ENCODE peak calls at places on chromosomes 6 and 20, in four cellular contexts. One of them, this sample, is unnamed.

GRCh38 chr20:6663104-6663503 is 104.4 kb upstream of the BMP2 start:
- DNase-seq in ascending aorta: no peak
- DNase-seq in substantia nigra: no peak
- DNase-seq in OCI-LY7: no peak
- DNase-seq in this sample: no peak

GRCh38 chr6:31531771-31532643 is 3.2 kb downstream of the MCCD1 start:
- DNase-seq in ascending aorta: no peak
- DNase-seq in substantia nigra: no peak
- DNase-seq in OCI-LY7: no peak
- DNase-seq in this sample: no peak

GRCh38 chr20:58616411-58616810 is 34.7 kb upstream of the STX16 start:
- DNase-seq in ascending aorta: no peak
- DNase-seq in substantia nigra: no peak
- DNase-seq in OCI-LY7: no peak
- DNase-seq in this sample: no peak

GRCh38 chr6:113187671-113188070 is 669.5 kb upstream of the MARCKS start:
- DNase-seq in ascending aorta: no peak
- DNase-seq in substantia nigra: no peak
- DNase-seq in OCI-LY7: no peak
- DNase-seq in this sample: no peak

GRCh38 chr6:169376458-169376857 is 122.8 kb upstream of the THBS2 start:
- DNase-seq in ascending aorta: no peak
- DNase-seq in substantia nigra: no peak
- DNase-seq in OCI-LY7: no peak
- DNase-seq in this sample: no peak

GRCh38 chr20:60152792-60153191 is 194.6 kb downstream of the CDH26 start:
- DNase-seq in ascending aorta: no peak
- DNase-seq in substantia nigra: no peak
- DNase-seq in OCI-LY7: no peak
- DNase-seq in this sample: no peak

GRCh38 chr6:42916288-42916687 is 435 bp downstream of the PTCRA start:
- DNase-seq in ascending aorta: no peak
- DNase-seq in substantia nigra: no peak
- DNase-seq in OCI-LY7: no peak
- DNase-seq in this sample: no peak

GRCh38 chr6:20811112-20811746 is 277.0 kb downstream of the CDKAL1 start:
- DNase-seq in ascending aorta: no peak
- DNase-seq in substantia nigra: no peak
- DNase-seq in OCI-LY7: no peak
- DNase-seq in this sample: no peak

GRCh38 chr20:61964675-61965605 is 100.7 kb downstream of the TAF4 start:
- DNase-seq in ascending aorta: no peak
- DNase-seq in substantia nigra: no peak
- DNase-seq in OCI-LY7: no peak
- DNase-seq in this sample: no peak

GRCh38 chr20:56988446-56988845 is 278.0 kb downstream of the BMP7 start:
- DNase-seq in ascending aorta: no peak
- DNase-seq in substantia nigra: no peak
- DNase-seq in OCI-LY7: no peak
- DNase-seq in this sample: no peak

GRCh38 chr6:157459327-157459726 is 78.3 kb downstream of the ZDHHC14 start:
- DNase-seq in ascending aorta: no peak
- DNase-seq in substantia nigra: no peak
- DNase-seq in OCI-LY7: no peak
- DNase-seq in this sample: peak

GRCh38 chr6:22327881-22328280 is 31.0 kb upstream of the PRL start:
- DNase-seq in ascending aorta: no peak
- DNase-seq in substantia nigra: no peak
- DNase-seq in OCI-LY7: no peak
- DNase-seq in this sample: no peak

GRCh38 chr6:45845546-45845945 is 170.1 kb downstream of the CLIC5 start:
- DNase-seq in ascending aorta: no peak
- DNase-seq in substantia nigra: no peak
- DNase-seq in OCI-LY7: no peak
- DNase-seq in this sample: no peak

GRCh38 chr6:39843305-39844020 is 51.3 kb downstream of the DAAM2 start:
- DNase-seq in ascending aorta: no peak
- DNase-seq in substantia nigra: no peak
- DNase-seq in OCI-LY7: no peak
- DNase-seq in this sample: no peak

GRCh38 chr6:163790296-163790840 is 375.9 kb downstream of the QKI start:
- DNase-seq in ascending aorta: no peak
- DNase-seq in substantia nigra: no peak
- DNase-seq in OCI-LY7: no peak
- DNase-seq in this sample: no peak

GRCh38 chr6:93819189-93819588 is 399.8 kb upstream of the EPHA7 start:
- DNase-seq in ascending aorta: no peak
- DNase-seq in substantia nigra: no peak
- DNase-seq in OCI-LY7: no peak
- DNase-seq in this sample: no peak

GRCh38 chr6:15628499-15629131 is 34.2 kb downstream of the DTNBP1 start:
- DNase-seq in ascending aorta: no peak
- DNase-seq in substantia nigra: no peak
- DNase-seq in OCI-LY7: no peak
- DNase-seq in this sample: no peak

GRCh38 chr6:52491203-52492069 is 71.3 kb downstream of the EFHC1 start:
- DNase-seq in ascending aorta: no peak
- DNase-seq in substantia nigra: no peak
- DNase-seq in OCI-LY7: no peak
- DNase-seq in this sample: no peak

GRCh38 chr6:103273048-103273447 is 1586.7 kb downstream of the HACE1 start:
- DNase-seq in ascending aorta: no peak
- DNase-seq in substantia nigra: no peak
- DNase-seq in OCI-LY7: peak
- DNase-seq in this sample: no peak
- H3K27ac ChIP-seq in ascending aorta: no peak
- H3K27ac ChIP-seq in substantia nigra: no peak
- H3K27ac ChIP-seq in OCI-LY7: no peak
- H3K27ac ChIP-seq in this sample: no peak

GRCh38 chr6:68651018-68651985 is 16.2 kb downstream of the ADGRB3 start:
- DNase-seq in ascending aorta: no peak
- DNase-seq in substantia nigra: no peak
- DNase-seq in OCI-LY7: no peak
- DNase-seq in this sample: no peak

GRCh38 chr6:68653074-68653705 is 18.1 kb downstream of the ADGRB3 start:
- DNase-seq in ascending aorta: no peak
- DNase-seq in substantia nigra: no peak
- DNase-seq in OCI-LY7: no peak
- DNase-seq in this sample: no peak

GRCh38 chr6:68653706-68654089 is 18.6 kb downstream of the ADGRB3 start:
- DNase-seq in ascending aorta: no peak
- DNase-seq in substantia nigra: no peak
- DNase-seq in OCI-LY7: no peak
- DNase-seq in this sample: no peak

GRCh38 chr6:68650142-68650541 is 15.1 kb downstream of the ADGRB3 start:
- DNase-seq in ascending aorta: no peak
- DNase-seq in substantia nigra: no peak
- DNase-seq in OCI-LY7: no peak
- DNase-seq in this sample: no peak

DNA sequence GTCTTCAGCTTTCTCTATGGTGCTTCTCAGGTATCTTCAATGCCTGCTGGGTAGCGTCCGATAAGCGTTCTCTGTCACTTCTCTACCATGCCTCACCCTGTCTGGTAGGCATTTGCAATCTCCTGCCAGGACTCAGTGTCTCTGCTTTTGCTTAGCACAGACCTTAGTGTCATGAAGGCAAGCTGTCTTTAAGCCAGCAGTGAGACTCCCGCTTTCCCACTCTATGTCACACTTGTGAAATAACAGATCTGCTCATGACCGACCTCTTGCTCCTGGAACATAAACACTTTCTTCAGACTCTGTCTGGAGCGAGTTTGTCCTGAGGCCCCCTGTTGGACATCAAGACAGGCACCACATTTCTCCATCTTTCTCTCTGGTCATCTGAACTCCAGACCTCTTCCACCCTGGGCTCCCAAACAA is 17.0 kb downstream of the ADGRB3 start:
- DNase-seq in ascending aorta: no peak
- DNase-seq in substantia nigra: peak
- DNase-seq in OCI-LY7: no peak
- DNase-seq in this sample: no peak
- H3K27ac ChIP-seq in ascending aorta: no peak
- H3K27ac ChIP-seq in substantia nigra: peak
- H3K27ac ChIP-seq in OCI-LY7: no peak
- H3K27ac ChIP-seq in this sample: no peak

GRCh38 chr6:82739266-82739665 is 326.4 kb downstream of the UBE3D start:
- DNase-seq in ascending aorta: no peak
- DNase-seq in substantia nigra: no peak
- DNase-seq in OCI-LY7: no peak
- DNase-seq in this sample: no peak

GRCh38 chr6:82738773-82739172 is 326.9 kb downstream of the UBE3D start:
- DNase-seq in ascending aorta: no peak
- DNase-seq in substantia nigra: no peak
- DNase-seq in OCI-LY7: no peak
- DNase-seq in this sample: no peak

GRCh38 chr6:82740066-82740465 is 325.6 kb downstream of the UBE3D start:
- DNase-seq in ascending aorta: no peak
- DNase-seq in substantia nigra: no peak
- DNase-seq in OCI-LY7: no peak
- DNase-seq in this sample: no peak

GRCh38 chr6:82735790-82736189 is 329.9 kb downstream of the UBE3D start:
- DNase-seq in ascending aorta: no peak
- DNase-seq in substantia nigra: no peak
- DNase-seq in OCI-LY7: no peak
- DNase-seq in this sample: no peak

DNA sequence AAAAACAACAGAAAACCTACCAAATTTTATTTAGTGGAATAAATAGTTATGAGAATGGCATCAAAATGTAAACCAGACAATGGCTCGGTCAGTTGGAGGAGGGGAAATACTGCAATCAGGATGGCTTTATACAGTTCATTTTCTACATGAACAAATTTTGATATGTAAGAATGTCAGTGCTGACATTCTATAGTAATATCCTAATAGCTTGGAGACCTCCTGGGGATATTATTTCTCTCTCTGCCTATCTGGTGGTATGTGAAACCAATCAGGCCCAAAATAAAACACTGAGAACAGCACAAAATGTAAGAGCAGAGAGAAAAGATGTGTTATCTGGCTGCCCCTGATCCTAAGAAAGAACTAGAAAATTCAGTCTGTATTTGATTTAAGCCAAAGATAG is 327.7 kb downstream of the UBE3D start:
- DNase-seq in ascending aorta: no peak
- DNase-seq in substantia nigra: no peak
- DNase-seq in OCI-LY7: no peak
- DNase-seq in this sample: no peak
- H3K27ac ChIP-seq in ascending aorta: no peak
- H3K27ac ChIP-seq in substantia nigra: no peak
- H3K27ac ChIP-seq in OCI-LY7: no peak
- H3K27ac ChIP-seq in this sample: no peak

DNA sequence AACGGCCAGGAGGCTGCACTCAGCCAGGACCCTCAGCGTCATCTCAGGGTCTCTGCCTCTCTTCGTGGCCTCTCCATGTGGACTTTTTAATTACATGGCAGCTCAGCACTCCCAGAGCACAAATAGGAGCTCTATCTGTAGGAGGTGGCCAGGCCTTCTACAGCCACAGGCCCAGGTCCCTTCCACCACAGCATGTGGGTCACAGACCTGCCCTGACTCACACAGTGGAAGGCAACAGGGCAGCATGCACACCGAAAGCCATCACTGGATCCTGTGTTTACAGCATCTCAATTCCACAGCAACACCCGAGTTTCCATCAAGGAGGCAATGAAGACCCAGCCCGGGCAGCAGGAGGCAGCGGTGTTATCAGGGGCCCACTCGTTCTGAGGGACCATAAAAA is 65.8 kb upstream of the CD93 start:
- DNase-seq in ascending aorta: peak
- DNase-seq in substantia nigra: no peak
- DNase-seq in OCI-LY7: no peak
- DNase-seq in this sample: peak
- H3K27ac ChIP-seq in ascending aorta: peak
- H3K27ac ChIP-seq in substantia nigra: no peak
- H3K27ac ChIP-seq in OCI-LY7: no peak
- H3K27ac ChIP-seq in this sample: peak

GRCh38 chr6:79201935-79202334 is 32.5 kb downstream of the HMGN3 start:
- DNase-seq in ascending aorta: no peak
- DNase-seq in substantia nigra: no peak
- DNase-seq in OCI-LY7: no peak
- DNase-seq in this sample: no peak

GRCh38 chr6:79201127-79201526 is 33.4 kb downstream of the HMGN3 start:
- DNase-seq in ascending aorta: no peak
- DNase-seq in substantia nigra: no peak
- DNase-seq in OCI-LY7: no peak
- DNase-seq in this sample: no peak

DNA sequence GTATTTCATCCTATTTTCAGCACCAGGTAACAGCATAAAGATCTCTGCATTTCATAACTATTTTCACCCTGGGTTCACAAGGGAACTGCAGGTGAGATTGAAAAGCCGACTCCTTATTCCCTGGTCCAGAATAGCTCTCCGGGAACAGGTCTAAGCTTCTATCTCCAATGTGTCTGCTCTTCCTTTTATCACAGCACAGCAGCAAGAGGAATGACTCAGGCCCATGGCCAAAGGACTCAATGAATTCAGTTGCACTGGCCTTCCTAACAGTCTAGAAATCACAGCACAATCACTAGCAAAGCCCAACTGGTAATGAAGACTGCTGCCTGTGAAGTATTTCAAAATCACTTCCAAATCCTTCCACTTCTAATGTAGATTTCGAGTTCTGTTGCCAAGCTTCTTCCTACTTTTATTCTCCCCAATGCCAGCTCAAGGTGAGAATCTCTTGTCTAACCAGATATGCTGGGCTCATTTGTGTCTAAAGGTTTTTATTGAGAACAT is 30.7 kb downstream of the HMGN3 start:
- DNase-seq in ascending aorta: no peak
- DNase-seq in substantia nigra: no peak
- DNase-seq in OCI-LY7: no peak
- DNase-seq in this sample: no peak
- H3K27ac ChIP-seq in ascending aorta: no peak
- H3K27ac ChIP-seq in substantia nigra: no peak
- H3K27ac ChIP-seq in OCI-LY7: no peak
- H3K27ac ChIP-seq in this sample: no peak

GRCh38 chr6:148827421-148827820 is 80.6 kb downstream of the UST start:
- DNase-seq in ascending aorta: no peak
- DNase-seq in substantia nigra: no peak
- DNase-seq in OCI-LY7: no peak
- DNase-seq in this sample: no peak

GRCh38 chr6:148824960-148825359 is 78.1 kb downstream of the UST start:
- DNase-seq in ascending aorta: no peak
- DNase-seq in substantia nigra: no peak
- DNase-seq in OCI-LY7: no peak
- DNase-seq in this sample: no peak

GRCh38 chr6:148825492-148825891 is 78.7 kb downstream of the UST start:
- DNase-seq in ascending aorta: no peak
- DNase-seq in substantia nigra: no peak
- DNase-seq in OCI-LY7: no peak
- DNase-seq in this sample: no peak

GRCh38 chr6:148822819-148823218 is 76.0 kb downstream of the UST start:
- DNase-seq in ascending aorta: no peak
- DNase-seq in substantia nigra: no peak
- DNase-seq in OCI-LY7: no peak
- DNase-seq in this sample: no peak

GRCh38 chr6:148824291-148824690 is 77.5 kb downstream of the UST start:
- DNase-seq in ascending aorta: no peak
- DNase-seq in substantia nigra: no peak
- DNase-seq in OCI-LY7: no peak
- DNase-seq in this sample: no peak
- H3K27ac ChIP-seq in ascending aorta: no peak
- H3K27ac ChIP-seq in substantia nigra: no peak
- H3K27ac ChIP-seq in OCI-LY7: no peak
- H3K27ac ChIP-seq in this sample: no peak